ENCODE peak calls at places on chromosomes 3 and 15, in nine cellular contexts. W is H1; Z is NCI-H1417; M is EH; H is head of caudate nucleus; K is BJ; V is stimulated activated CD8-positive, alpha-beta memory T cell treated with anti-CD3 and anti-CD28 coated beads, Interleukin-4, amount 100 ng/mL, for 4 hours; R is HEK293T; L is amygdala. O is an unnamed sample.

GRCh38 chr15:62904511-62904910 is 138.0 kb upstream of the TPM1 start:
- DNase-seq in H (no peak), L (no peak), R (no peak), M (no peak), V (no peak), Z (no peak), W (no peak), K (no peak), O (no peak)

GRCh38 chr3:72112435-72112834 is 327.5 kb upstream of the PROK2 start:
- DNase-seq in M (no peak), Z (no peak), H (no peak), K (no peak), V (no peak), R (no peak), L (no peak), W (no peak), O (no peak)

GRCh38 chr15:92271179-92271578 is 122.5 kb upstream of the ST8SIA2 start:
- DNase-seq in M (no peak), Z (no peak), L (no peak), H (no peak), V (no peak), R (no peak), W (no peak), K (no peak), O (no peak)

GRCh38 chr15:56366211-56366610 is 985 bp downstream of the TEX9 start:
- DNase-seq in L (no peak), V (no peak), Z (no peak), W (no peak), M (no peak), R (no peak), K (no peak), H (no peak), O (no peak)

GRCh38 chr3:8629151-8630021 is 15.2 kb downstream of the SSUH2 start:
- DNase-seq in M (peak), R (peak), Z (no peak), V (peak), H (peak), K (peak), W (no peak), L (no peak), O (peak)

GRCh38 chr3:127632035-127632434 is 3.0 kb downstream of the PODXL2 start:
- DNase-seq in M (no peak), K (no peak), V (no peak), Z (peak), L (no peak), W (no peak), H (no peak), R (no peak), O (no peak)

GRCh38 chr15:80977627-80978036 is 12.0 kb downstream of the MESD start:
- DNase-seq in W (no peak), M (peak), H (peak), L (peak), R (peak), V (no peak), K (no peak), Z (peak), O (no peak)

GRCh38 chr15:38688761-38689160 is 124.1 kb upstream of the RASGRP1 start:
- DNase-seq in L (no peak), K (no peak), H (no peak), Z (no peak), W (no peak), M (no peak), V (no peak), R (no peak), O (no peak)

GRCh38 chr3:27544372-27544865 is 60.2 kb upstream of the SLC4A7 start:
- DNase-seq in Z (no peak), H (no peak), L (no peak), M (peak), K (peak), V (no peak), W (no peak), R (no peak), O (no peak)

GRCh38 chr3:8488436-8488835 is 13.2 kb upstream of the LMCD1 start:
- DNase-seq in W (no peak), Z (no peak), H (no peak), M (peak), L (peak), K (no peak), V (no peak), R (no peak), O (no peak)

GRCh38 chr15:53384417-53384816 is 375.0 kb downstream of the WDR72 start:
- DNase-seq in K (no peak), H (no peak), L (no peak), W (peak), R (peak), M (no peak), V (no peak), Z (no peak), O (no peak)

GRCh38 chr15:79930509-79930908 is 33.7 kb upstream of the MTHFS start:
- DNase-seq in V (no peak), M (no peak), R (no peak), Z (no peak), H (no peak), K (no peak), L (no peak), W (no peak), O (no peak)

GRCh38 chr3:43246956-43247355 is 39.4 kb upstream of the SNRK start:
- DNase-seq in Z (no peak), H (no peak), V (no peak), L (no peak), M (no peak), R (no peak), K (no peak), W (no peak), O (no peak)

GRCh38 chr3:123586131-123586530 is 1.3 kb upstream of the HACD2 start:
- DNase-seq in H (peak), L (peak), Z (peak), W (peak), R (peak), V (no peak), M (peak), K (no peak), O (no peak)

GRCh38 chr3:55461896-55462295 is 25.2 kb downstream of the WNT5A start:
- DNase-seq in R (no peak), L (no peak), K (no peak), H (no peak), V (no peak), Z (no peak), M (peak), W (no peak), O (no peak)

O was measured in coronary artery.